ENCODE peak calls at places on chromosomes 12 and 14, in ten cellular contexts. Q is body of pancreas, K is NB4, T is ovary, V is right lobe of liver, A is A549, I is IMR-90, G is suprapubic skin, H is uterus, C is lower leg skin. R is an unnamed sample.
A peak's percentile ranks its signal among the peaks of the same experiment; 100 is the strongest.

GRCh38 chr12:57110189-57111045 is 745 bp downstream of the STAT6 start:
- DNase-seq in H (peak; percentile 79), V (peak; percentile 79), T (peak; percentile 80), C (peak; percentile 96), I (peak; percentile 37), A (peak; percentile 64), K (peak; percentile 96), G (peak; percentile 90), Q (peak; percentile 59), R (peak; percentile 70)

GRCh38 chr14:79597561-79597960 is 613.7 kb downstream of the DIO2 start:
- DNase-seq in I (peak; percentile 75), T (no peak), K (no peak), C (no peak), A (no peak), V (no peak), H (no peak), Q (no peak), G (no peak), R (no peak)

GRCh38 chr12:3038166-3038565 is 39.0 kb upstream of the TSPAN9 start:
- DNase-seq in G (no peak), V (no peak), K (no peak), Q (no peak), C (no peak), I (no peak), H (no peak), T (no peak), A (no peak), R (peak; percentile 13)

GRCh38 chr12:46459111-46459510 is 86.5 kb upstream of the SLC38A2 start:
- DNase-seq in T (no peak), K (no peak), H (no peak), Q (no peak), I (peak; percentile 91), A (no peak), V (no peak), C (no peak), G (no peak), R (no peak)

GRCh38 chr12:26292596-26292995 is 97.2 kb downstream of the SSPN start:
- DNase-seq in G (no peak), K (no peak), C (no peak), V (no peak), H (no peak), I (no peak), T (no peak), Q (no peak), A (no peak), R (no peak)

GRCh38 chr14:24418492-24418873 is 11.0 kb downstream of the CBLN3 start:
- DNase-seq in I (no peak), T (peak; percentile 42), K (no peak), H (no peak), Q (peak; percentile 96), G (no peak), A (no peak), C (peak; percentile 76), V (peak; percentile 55), R (peak; percentile 27)

GRCh38 chr12:30985814-30986452 is 59.4 kb downstream of the TSPAN11 start:
- DNase-seq in I (peak; percentile 40), H (no peak), C (no peak), A (peak; percentile 73), Q (peak; percentile 44), K (peak; percentile 56), G (no peak), T (no peak), V (peak; percentile 57), R (peak; percentile 70)

GRCh38 chr12:2354151-2354991 is 301.6 kb downstream of the CACNA1C start:
- DNase-seq in C (no peak), T (no peak), H (no peak), I (no peak), V (no peak), Q (no peak), K (peak; percentile 29), G (no peak), A (no peak), R (no peak)

GRCh38 chr12:79186506-79186905 is 321.9 kb downstream of the SYT1 start:
- DNase-seq in G (no peak), V (no peak), K (no peak), Q (no peak), I (no peak), C (no peak), H (no peak), T (no peak), A (no peak), R (no peak)

GRCh38 chr12:90938451-90938850 is 16.5 kb downstream of the CCER1 start:
- DNase-seq in V (no peak), I (peak; percentile 73), G (no peak), C (no peak), T (no peak), H (no peak), Q (no peak), A (no peak), K (no peak), R (no peak)

GRCh38 chr12:101051901-101052550 is 158.0 kb downstream of the SLC5A8 start:
- DNase-seq in V (no peak), C (no peak), A (peak; percentile 48), I (peak; percentile 81), T (peak; percentile 25), H (no peak), G (no peak), K (no peak), Q (peak; percentile 82), R (no peak)

GRCh38 chr14:88204221-88204620 is 118.8 kb downstream of the KCNK10 start:
- DNase-seq in I (no peak), V (no peak), Q (no peak), K (no peak), G (no peak), T (no peak), H (no peak), A (no peak), C (no peak), R (no peak)

GRCh38 chr12:68727776-68728175 is 18.2 kb upstream of the SLC35E3 start:
- DNase-seq in H (no peak), K (no peak), Q (no peak), T (no peak), C (no peak), G (no peak), V (no peak), I (no peak), A (no peak), R (no peak)

GRCh38 chr14:70317969-70318634 is 41.4 kb downstream of the COX16 start:
- DNase-seq in G (no peak), V (no peak), K (peak; percentile 28), T (no peak), Q (peak; percentile 84), H (no peak), C (no peak), A (peak; percentile 40), I (peak; percentile 61), R (no peak)

GRCh38 chr14:93086441-93087055 is 29.2 kb downstream of the ITPK1 start:
- DNase-seq in C (no peak), Q (no peak), A (no peak), I (no peak), K (peak; percentile 59), H (no peak), V (no peak), G (no peak), T (no peak), R (no peak)

GRCh38 chr12:46218509-46219095 is 50.2 kb downstream of the SLC38A1 start:
- DNase-seq in H (no peak), G (no peak), A (no peak), Q (no peak), K (peak; percentile 83), V (no peak), C (no peak), I (no peak), T (no peak), R (no peak)

GRCh38 chr14:102088012-102088792 is 1.4 kb upstream of the HSP90AA1 start:
- DNase-seq in A (no peak), V (peak; percentile 70), C (peak; percentile 93), T (peak; percentile 53), Q (peak; percentile 54), G (no peak), H (peak; percentile 37), K (peak; percentile 96), I (no peak), R (peak; percentile 63)
- TF ChIP-seq POLR2A in A (peak; percentile 1), V (no peak), C (no peak), T (no peak), Q (no peak), G (no peak), H (no peak), K (peak; percentile 56), I (no peak), R (no peak)

GRCh38 chr12:121789233-121789781 is 4.2 kb downstream of the RHOF start:
- DNase-seq in T (no peak), G (no peak), I (no peak), C (no peak), Q (no peak), V (peak; percentile 53), K (peak; percentile 69), H (no peak), A (no peak), R (no peak)
- H3K4me3 ChIP-seq in T (no peak overlapping the region), G (no peak overlapping the region), I (no peak overlapping the region), C (no peak overlapping the region), Q (no peak overlapping the region), V (no peak overlapping the region), K (peak overlapping the region; percentile 46), H (no peak overlapping the region), A (no peak overlapping the region), R (no peak overlapping the region)

DNA sequence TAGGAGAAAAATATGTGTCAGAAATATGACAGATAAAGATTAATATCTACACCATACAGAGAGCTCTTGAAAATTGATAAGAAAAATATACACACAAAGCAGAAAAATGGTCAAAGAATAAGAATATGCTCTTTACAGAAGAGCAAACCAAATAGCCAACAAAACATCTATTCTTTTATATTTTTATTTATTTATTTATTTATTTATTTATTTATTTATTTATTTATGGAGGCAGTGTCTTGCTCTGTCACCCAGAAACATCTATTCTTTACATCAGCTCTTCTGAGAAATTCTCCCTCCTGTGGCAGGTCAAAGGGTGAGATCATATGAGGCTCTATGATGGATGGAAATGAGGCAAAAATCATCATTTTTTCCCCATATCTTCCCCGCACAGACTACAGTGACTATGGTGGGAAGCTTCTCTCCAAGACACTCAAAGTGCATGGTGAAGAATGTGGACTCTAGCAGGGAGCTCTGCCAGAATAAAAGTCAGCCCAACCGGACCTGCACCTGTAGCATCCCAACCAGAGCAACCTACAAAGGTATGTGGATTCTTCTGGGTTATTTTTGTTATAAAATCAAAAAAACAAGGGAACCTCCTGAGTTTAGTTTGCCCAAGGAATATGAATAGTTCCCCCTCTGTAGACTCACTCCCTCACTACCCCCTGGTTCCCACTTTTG is 71.4 kb downstream of the PLXNC1 start:
- DNase-seq in Q (no peak), G (no peak), H (no peak), K (no peak), V (no peak), I (no peak), A (no peak), T (no peak), C (no peak), R (no peak)
- TF ChIP-seq POLR2A in Q (no peak), G (no peak), H (no peak), K (no peak), V (no peak), I (no peak), A (no peak), T (no peak), C (no peak), R (no peak)

DNA sequence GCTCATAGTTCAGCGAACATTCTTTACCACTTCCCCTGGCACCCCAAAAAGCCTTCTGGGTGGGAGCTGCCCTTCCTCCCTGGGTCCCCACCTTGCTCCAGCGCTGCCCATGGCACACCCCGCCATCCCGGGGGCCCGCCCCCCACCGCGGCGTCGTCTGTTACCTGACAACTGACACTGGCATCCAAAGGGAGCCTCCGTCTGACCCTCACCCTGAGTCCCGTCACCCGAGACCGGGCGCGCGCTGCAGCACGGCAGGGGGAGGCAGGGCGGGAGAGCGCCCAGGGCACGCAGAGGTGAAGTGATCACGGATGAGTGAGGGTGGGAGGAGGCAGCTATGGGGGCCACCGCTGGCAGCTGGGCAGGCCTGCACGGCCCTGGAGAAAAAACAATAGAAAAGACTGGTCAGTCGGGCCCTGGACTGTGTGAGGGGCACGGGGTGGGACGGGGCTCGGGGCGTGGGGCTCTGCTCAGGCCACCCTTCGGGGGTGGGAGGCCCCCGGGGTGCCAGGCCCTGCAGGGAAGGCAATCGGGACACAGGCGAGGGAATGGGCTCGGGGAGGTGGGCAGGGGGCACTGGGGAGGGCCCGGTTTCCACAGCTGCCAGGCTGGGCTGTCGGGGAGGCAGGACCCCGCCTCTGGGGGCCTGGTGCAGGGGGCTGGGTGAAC is 40.7 kb downstream of the BCL11B start:
- DNase-seq in K (no peak), C (no peak), I (no peak), T (no peak), Q (no peak), H (no peak), G (no peak), A (no peak), V (no peak), R (no peak)
- H3K4me3 ChIP-seq in K (no peak overlapping the region), C (no peak overlapping the region), I (no peak overlapping the region), T (no peak overlapping the region), Q (no peak overlapping the region), H (no peak overlapping the region), G (peak overlapping the region; percentile 14), A (no peak overlapping the region), V (no peak overlapping the region), R (no peak overlapping the region)

R was measured in heart left ventricle.